ENCODE peak calls at places on chromosomes 1 and 21, in five cellular contexts. One of them, this sample, is unnamed.

GRCh38 chr1:111725192-111725591 is 14.0 kb downstream of the INKA2 start:
- DNase-seq in esophagus squamous epithelium: no peak
- DNase-seq in lower leg skin: peak; percentile 82
- DNase-seq in fibroblast of lung: no peak
- DNase-seq in IMR-90: no peak
- DNase-seq in this sample: no peak

GRCh38 chr1:1210726-1211540 is 3.0 kb downstream of the TNFRSF4 start:
- DNase-seq in lower leg skin: no peak
- DNase-seq in fibroblast of lung: no peak
- DNase-seq in esophagus squamous epithelium: no peak
- DNase-seq in IMR-90: no peak
- DNase-seq in this sample: no peak

GRCh38 chr1:238052496-238053266 is 162.0 kb upstream of the ZP4 start:
- DNase-seq in fibroblast of lung: no peak
- DNase-seq in lower leg skin: no peak
- DNase-seq in esophagus squamous epithelium: no peak
- DNase-seq in IMR-90: peak; percentile 13
- DNase-seq in this sample: no peak

GRCh38 chr1:61224609-61225008 is 142.2 kb downstream of the NFIA start:
- DNase-seq in fibroblast of lung: no peak
- DNase-seq in esophagus squamous epithelium: no peak
- DNase-seq in lower leg skin: no peak
- DNase-seq in IMR-90: no peak
- DNase-seq in this sample: no peak

GRCh38 chr1:238738942-238739341 is 647.4 kb upstream of the CHRM3 start:
- DNase-seq in IMR-90: no peak
- DNase-seq in esophagus squamous epithelium: no peak
- DNase-seq in fibroblast of lung: peak; percentile 0
- DNase-seq in lower leg skin: no peak
- DNase-seq in this sample: no peak

GRCh38 chr1:246308533-246309075 is 198.5 kb downstream of the SMYD3 start:
- DNase-seq in IMR-90: no peak
- DNase-seq in esophagus squamous epithelium: no peak
- DNase-seq in fibroblast of lung: no peak
- DNase-seq in lower leg skin: no peak
- DNase-seq in this sample: no peak

GRCh38 chr21:26798856-26799751 is 46.1 kb downstream of the ADAMTS1 start:
- DNase-seq in fibroblast of lung: peak; percentile 83
- DNase-seq in lower leg skin: no peak
- DNase-seq in IMR-90: peak; percentile 81
- DNase-seq in esophagus squamous epithelium: no peak
- DNase-seq in this sample: no peak

GRCh38 chr1:63557365-63557987 is 34.2 kb downstream of the EFCAB7 start:
- DNase-seq in IMR-90: peak; percentile 67
- DNase-seq in lower leg skin: no peak
- DNase-seq in esophagus squamous epithelium: no peak
- DNase-seq in fibroblast of lung: peak; percentile 69
- DNase-seq in this sample: peak; percentile 30

GRCh38 chr1:172134087-172134731 is 286.3 kb upstream of the C1orf105 start:
- DNase-seq in lower leg skin: no peak
- DNase-seq in fibroblast of lung: no peak
- DNase-seq in IMR-90: peak; percentile 55
- DNase-seq in esophagus squamous epithelium: no peak
- DNase-seq in this sample: no peak

GRCh38 chr21:35275776-35276175 is 226.7 kb upstream of the RUNX1 start:
- DNase-seq in fibroblast of lung: no peak
- DNase-seq in IMR-90: peak; percentile 25
- DNase-seq in lower leg skin: no peak
- DNase-seq in esophagus squamous epithelium: no peak
- DNase-seq in this sample: no peak

GRCh38 chr1:215600867-215601266 is 33.8 kb downstream of the KCTD3 start:
- DNase-seq in esophagus squamous epithelium: no peak
- DNase-seq in lower leg skin: no peak
- DNase-seq in IMR-90: no peak
- DNase-seq in fibroblast of lung: no peak
- DNase-seq in this sample: no peak

GRCh38 chr1:175222296-175222938 is 29.8 kb upstream of the KIAA0040 start:
- DNase-seq in IMR-90: no peak
- DNase-seq in lower leg skin: no peak
- DNase-seq in fibroblast of lung: no peak
- DNase-seq in esophagus squamous epithelium: no peak
- DNase-seq in this sample: no peak

GRCh38 chr1:175218786-175219447 is 26.3 kb upstream of the KIAA0040 start:
- DNase-seq in esophagus squamous epithelium: no peak
- DNase-seq in IMR-90: no peak
- DNase-seq in lower leg skin: no peak
- DNase-seq in fibroblast of lung: no peak
- DNase-seq in this sample: no peak

GRCh38 chr1:175219774-175220173 is 27.2 kb upstream of the KIAA0040 start:
- DNase-seq in esophagus squamous epithelium: no peak
- DNase-seq in fibroblast of lung: no peak
- DNase-seq in lower leg skin: no peak
- DNase-seq in IMR-90: no peak
- DNase-seq in this sample: no peak

GRCh38 chr1:175220853-175221547 is 28.4 kb upstream of the KIAA0040 start:
- DNase-seq in fibroblast of lung: peak; percentile 4
- DNase-seq in IMR-90: no peak
- DNase-seq in lower leg skin: no peak
- DNase-seq in esophagus squamous epithelium: no peak
- DNase-seq in this sample: no peak

GRCh38 chr1:175221548-175222175 is 29.1 kb upstream of the KIAA0040 start:
- DNase-seq in IMR-90: no peak
- DNase-seq in lower leg skin: no peak
- DNase-seq in esophagus squamous epithelium: no peak
- DNase-seq in fibroblast of lung: peak; percentile 3
- DNase-seq in this sample: no peak
- TF ChIP-seq CTCF in IMR-90: no peak
- TF ChIP-seq CTCF in lower leg skin: no peak
- TF ChIP-seq CTCF in esophagus squamous epithelium: peak; percentile 32
- TF ChIP-seq CTCF in fibroblast of lung: no peak
- TF ChIP-seq CTCF in this sample: no peak

DNA sequence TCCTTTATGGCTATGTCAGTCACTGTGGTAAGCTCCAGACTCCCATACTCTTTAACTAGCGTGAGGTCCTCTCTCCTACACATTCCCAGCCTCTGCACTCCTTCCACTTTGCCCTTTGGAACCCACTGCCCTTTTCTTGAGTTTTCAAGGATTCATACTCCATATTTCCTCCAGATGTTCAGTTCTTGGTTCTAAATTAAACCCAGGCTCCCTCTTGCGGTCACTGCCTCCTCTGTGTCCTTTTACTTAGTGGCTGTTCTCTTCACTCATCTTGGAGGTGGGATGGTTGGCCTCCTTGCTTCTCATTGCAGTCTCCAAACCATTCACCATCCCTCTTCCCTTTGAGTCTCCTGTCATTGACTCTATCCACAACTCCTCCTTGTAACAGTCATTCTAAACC is 208.1 kb downstream of the TGFB2 start:
- DNase-seq in fibroblast of lung: no peak
- DNase-seq in lower leg skin: no peak
- DNase-seq in IMR-90: no peak
- DNase-seq in esophagus squamous epithelium: no peak
- DNase-seq in this sample: no peak
- TF ChIP-seq CTCF in fibroblast of lung: no peak
- TF ChIP-seq CTCF in lower leg skin: no peak
- TF ChIP-seq CTCF in IMR-90: peak; percentile 10
- TF ChIP-seq CTCF in esophagus squamous epithelium: no peak
- TF ChIP-seq CTCF in this sample: no peak

GRCh38 chr21:31108969-31109368 is 70.7 kb upstream of the KRTAP19-8 start:
- DNase-seq in IMR-90: peak; percentile 20
- DNase-seq in esophagus squamous epithelium: no peak
- DNase-seq in lower leg skin: no peak
- DNase-seq in fibroblast of lung: peak; percentile 46
- DNase-seq in this sample: no peak
- TF ChIP-seq CTCF in IMR-90: peak; percentile 41
- TF ChIP-seq CTCF in esophagus squamous epithelium: no peak
- TF ChIP-seq CTCF in lower leg skin: no peak
- TF ChIP-seq CTCF in fibroblast of lung: peak; percentile 35
- TF ChIP-seq CTCF in this sample: peak; percentile 27

DNA sequence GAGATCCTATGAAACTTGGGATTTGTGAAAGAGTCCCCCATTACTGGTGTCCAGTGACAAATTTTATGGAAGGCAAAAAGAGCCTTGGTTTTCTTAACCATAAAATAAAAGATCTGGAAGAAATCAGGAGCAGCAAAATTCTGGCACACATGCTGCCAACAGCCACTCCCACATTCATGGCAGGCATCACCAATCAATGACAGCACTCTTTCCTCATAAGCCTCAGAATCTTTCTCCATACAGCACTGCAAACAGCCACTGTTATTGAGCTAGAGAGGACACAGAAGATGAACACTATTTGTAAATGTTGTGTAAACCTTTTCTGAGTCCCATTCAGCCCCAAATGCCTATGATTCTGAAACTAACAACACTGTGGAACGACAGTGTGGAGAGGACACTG is 162.2 kb downstream of the RRAGC start:
- DNase-seq in lower leg skin: no peak
- DNase-seq in IMR-90: no peak
- DNase-seq in esophagus squamous epithelium: no peak
- DNase-seq in fibroblast of lung: no peak
- DNase-seq in this sample: no peak
- TF ChIP-seq CTCF in lower leg skin: no peak
- TF ChIP-seq CTCF in IMR-90: no peak
- TF ChIP-seq CTCF in esophagus squamous epithelium: no peak
- TF ChIP-seq CTCF in fibroblast of lung: no peak
- TF ChIP-seq CTCF in this sample: no peak

GRCh38 chr1:201022824-201023516 is 544 bp downstream of the KIF21B start:
- DNase-seq in lower leg skin: no peak
- DNase-seq in fibroblast of lung: no peak
- DNase-seq in IMR-90: no peak
- DNase-seq in esophagus squamous epithelium: no peak
- DNase-seq in this sample: peak; percentile 45
- TF ChIP-seq CTCF in lower leg skin: no peak
- TF ChIP-seq CTCF in fibroblast of lung: peak; percentile 1
- TF ChIP-seq CTCF in IMR-90: no peak
- TF ChIP-seq CTCF in esophagus squamous epithelium: no peak
- TF ChIP-seq CTCF in this sample: peak; percentile 22

DNA sequence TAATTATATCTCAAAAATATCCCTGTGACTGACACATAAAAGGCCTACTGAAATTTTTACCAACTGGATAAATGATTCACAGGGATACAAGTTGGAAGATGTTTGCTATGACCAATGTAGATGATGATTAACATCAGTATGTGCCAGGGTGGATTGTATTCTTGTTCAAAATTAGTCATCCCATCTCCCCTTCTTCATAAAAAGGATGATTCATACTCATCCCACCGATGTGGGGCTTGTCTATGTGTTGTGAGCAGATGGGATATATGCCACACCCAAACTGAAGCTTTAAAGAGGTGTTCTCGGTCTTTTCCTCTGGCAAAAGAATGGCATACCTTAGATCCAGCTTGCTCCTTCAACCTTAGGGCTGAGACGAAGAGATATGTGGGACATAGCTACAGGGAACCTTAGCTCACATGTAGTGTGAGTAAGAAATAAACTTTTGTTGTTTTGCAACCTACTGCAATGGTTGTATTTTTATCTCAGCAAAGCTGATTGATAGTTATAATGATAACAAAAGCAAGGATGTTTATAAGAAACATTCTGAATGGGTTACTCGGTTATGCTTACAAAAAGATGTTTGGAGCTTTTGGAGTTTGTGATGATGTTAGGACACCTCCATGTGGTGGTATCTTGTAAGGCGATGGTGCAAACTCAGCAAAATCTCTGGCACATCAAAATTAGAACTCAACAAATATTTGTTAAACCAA is 29.4 kb downstream of the SPATA17 start:
- DNase-seq in fibroblast of lung: peak; percentile 92
- DNase-seq in lower leg skin: no peak
- DNase-seq in esophagus squamous epithelium: no peak
- DNase-seq in IMR-90: peak; percentile 90
- DNase-seq in this sample: no peak
- TF ChIP-seq CTCF in fibroblast of lung: peak; percentile 70
- TF ChIP-seq CTCF in lower leg skin: no peak
- TF ChIP-seq CTCF in esophagus squamous epithelium: no peak
- TF ChIP-seq CTCF in IMR-90: peak; percentile 78
- TF ChIP-seq CTCF in this sample: peak; percentile 56

GRCh38 chr1:156691665-156692408 is 13.5 kb downstream of the CRABP2 start:
- DNase-seq in lower leg skin: no peak
- DNase-seq in fibroblast of lung: no peak
- DNase-seq in esophagus squamous epithelium: no peak
- DNase-seq in IMR-90: peak; percentile 47
- DNase-seq in this sample: no peak
- TF ChIP-seq CTCF in lower leg skin: no peak
- TF ChIP-seq CTCF in fibroblast of lung: peak; percentile 36
- TF ChIP-seq CTCF in esophagus squamous epithelium: no peak
- TF ChIP-seq CTCF in IMR-90: peak; percentile 6
- TF ChIP-seq CTCF in this sample: no peak

GRCh38 chr1:114299331-114300005 is 145.8 kb upstream of the SYT6 start:
- DNase-seq in lower leg skin: no peak
- DNase-seq in IMR-90: peak; percentile 11
- DNase-seq in esophagus squamous epithelium: no peak
- DNase-seq in fibroblast of lung: peak; percentile 78
- DNase-seq in this sample: no peak
- TF ChIP-seq CTCF in lower leg skin: no peak
- TF ChIP-seq CTCF in IMR-90: no peak
- TF ChIP-seq CTCF in esophagus squamous epithelium: no peak
- TF ChIP-seq CTCF in fibroblast of lung: peak; percentile 52
- TF ChIP-seq CTCF in this sample: no peak

GRCh38 chr1:243609698-243610097 is 240.3 kb downstream of the AKT3 start:
- DNase-seq in IMR-90: no peak
- DNase-seq in lower leg skin: no peak
- DNase-seq in esophagus squamous epithelium: no peak
- DNase-seq in fibroblast of lung: no peak
- DNase-seq in this sample: no peak
- TF ChIP-seq CTCF in IMR-90: no peak
- TF ChIP-seq CTCF in lower leg skin: no peak
- TF ChIP-seq CTCF in esophagus squamous epithelium: no peak
- TF ChIP-seq CTCF in fibroblast of lung: no peak
- TF ChIP-seq CTCF in this sample: no peak

GRCh38 chr1:45508295-45509151 is 8.4 kb downstream of the MMACHC start:
- DNase-seq in fibroblast of lung: peak; percentile 32
- DNase-seq in lower leg skin: no peak
- DNase-seq in esophagus squamous epithelium: no peak
- DNase-seq in IMR-90: no peak
- DNase-seq in this sample: no peak
- TF ChIP-seq CTCF in fibroblast of lung: peak; percentile 33
- TF ChIP-seq CTCF in lower leg skin: no peak
- TF ChIP-seq CTCF in esophagus squamous epithelium: no peak
- TF ChIP-seq CTCF in IMR-90: peak; percentile 8
- TF ChIP-seq CTCF in this sample: no peak

This sample was measured in neural crest cell.